ENCODE peak calls at places on chromosome 10, in nine cellular contexts. X, G, L, D, V, B, F, O and K are unnamed samples.

GRCh38 chr10:12430406-12430982 is 81.1 kb downstream of the CAMK1D start:
- DNase-seq in X (no peak), G (no peak), L (no peak), D (no peak), V (no peak), B (no peak), F (no peak), O (no peak), K (no peak)

GRCh38 chr10:14569274-14570060 is 205.2 kb downstream of the FAM107B start:
- DNase-seq in X (peak; percentile 80), G (no peak), L (no peak), D (no peak), V (peak; percentile 71), B (no peak), F (no peak), O (no peak), K (no peak)

GRCh38 chr10:26792780-26793495 is 67.8 kb downstream of the ABI1 start:
- DNase-seq in X (no peak), G (no peak), L (no peak), D (no peak), V (no peak), B (no peak), F (no peak), O (no peak), K (no peak)

GRCh38 chr10:89891006-89891405 is 189.6 kb downstream of the KIF20B start:
- DNase-seq in X (no peak), G (peak; percentile 16), L (no peak), D (peak; percentile 25), V (no peak), B (no peak), F (peak; percentile 61), O (no peak), K (no peak)

GRCh38 chr10:48740023-48740707 is 55.5 kb downstream of the WDFY4 start:
- DNase-seq in X (no peak), G (no peak), L (no peak), D (no peak), V (no peak), B (no peak), F (peak; percentile 37), O (no peak), K (no peak)

GRCh38 chr10:70130878-70131559 is 1.6 kb downstream of the AIFM2 start:
- DNase-seq in X (no peak), G (peak; percentile 88), L (peak; percentile 90), D (peak; percentile 91), V (no peak), B (no peak), F (peak; percentile 55), O (no peak), K (peak; percentile 87)

GRCh38 chr10:11875499-11876281 is 52.5 kb downstream of the PROSER2 start:
- DNase-seq in X (peak; percentile 78), G (peak; percentile 82), L (peak; percentile 78), D (peak; percentile 91), V (peak; percentile 87), B (peak; percentile 48), F (peak; percentile 94), O (peak; percentile 92), K (peak; percentile 91)

GRCh38 chr10:110391541-110391940 is 86.8 kb upstream of the SMNDC1 start:
- DNase-seq in X (no peak), G (no peak), L (no peak), D (no peak), V (no peak), B (no peak), F (no peak), O (no peak), K (no peak)

GRCh38 chr10:94193466-94193924 is 169.2 kb downstream of the NOC3L start:
- DNase-seq in X (no peak), G (peak; percentile 91), L (peak; percentile 80), D (peak; percentile 54), V (no peak), B (no peak), F (no peak), O (no peak), K (peak; percentile 95)

GRCh38 chr10:30454744-30455498 is 20.9 kb downstream of the MAP3K8 start:
- DNase-seq in X (no peak), G (peak; percentile 98), L (peak; percentile 95), D (peak; percentile 98), V (peak; percentile 5), B (peak; percentile 87), F (peak; percentile 45), O (no peak), K (peak; percentile 99)

GRCh38 chr10:84469470-84469869 is 141.1 kb downstream of the CCSER2 start:
- DNase-seq in X (no peak), G (no peak), L (no peak), D (no peak), V (no peak), B (no peak), F (peak; percentile 12), O (no peak), K (no peak)

GRCh38 chr10:119762805-119763798 is 37.3 kb downstream of the INPP5F start:
- DNase-seq in X (no peak), G (no peak), L (no peak), D (no peak), V (no peak), B (no peak), F (no peak), O (no peak), K (no peak)

GRCh38 chr10:71259815-71260501 is 47.6 kb downstream of the UNC5B start:
- DNase-seq in X (no peak), G (no peak), L (no peak), D (no peak), V (peak; percentile 86), B (no peak), F (peak; percentile 13), O (no peak), K (no peak)

GRCh38 chr10:46096426-46096825 is 50.4 kb upstream of the MSMB start:
- DNase-seq in X (no peak), G (peak; percentile 26), L (peak; percentile 18), D (no peak), V (no peak), B (no peak), F (peak; percentile 13), O (no peak), K (no peak)

GRCh38 chr10:133139561-133140065 is 20.4 kb upstream of the KNDC1 start:
- DNase-seq in X (no peak), G (no peak), L (no peak), D (no peak), V (no peak), B (no peak), F (no peak), O (no peak), K (no peak)

DNA sequence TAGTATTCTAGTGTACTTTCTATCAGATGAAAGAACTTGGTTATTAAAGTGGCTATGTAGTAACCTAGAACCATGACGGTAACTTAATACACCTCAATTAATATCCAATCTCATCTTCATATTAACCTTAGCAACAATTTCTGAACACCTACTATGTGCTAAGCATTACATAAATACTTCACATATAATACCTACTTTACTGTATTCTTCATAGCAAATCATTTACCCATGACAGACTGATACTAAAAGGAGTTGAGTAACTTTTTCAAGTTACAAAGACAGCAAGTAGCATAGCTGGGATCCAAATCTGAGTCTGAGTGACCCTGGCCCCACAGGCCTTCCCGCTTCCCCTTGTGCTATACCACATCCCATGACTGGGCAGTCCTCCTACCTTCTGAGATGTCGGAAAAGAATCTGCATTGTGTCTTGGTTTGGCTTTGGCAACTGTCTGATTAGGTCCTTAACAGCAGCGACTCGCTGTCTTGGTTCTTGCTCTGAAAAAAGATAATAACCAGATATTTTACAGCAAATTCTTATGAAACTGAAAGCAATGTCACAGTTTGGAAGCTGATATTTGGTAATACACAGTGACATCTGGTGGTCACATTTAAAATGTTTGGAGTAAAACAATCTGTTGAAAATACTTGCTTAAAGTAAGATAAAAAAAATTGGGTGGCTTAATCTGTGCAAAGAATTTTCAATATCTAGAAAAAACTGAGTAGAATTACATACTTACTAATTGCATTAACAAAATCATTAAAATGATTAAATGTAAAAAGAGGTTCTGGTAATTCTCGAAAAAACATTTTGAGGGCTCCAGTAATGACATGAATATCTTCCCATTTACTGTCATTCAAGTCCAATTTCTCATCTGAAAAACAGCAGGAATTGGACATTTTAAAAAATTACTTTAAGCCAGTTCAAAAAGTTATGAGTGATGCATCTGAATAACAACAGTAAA is 120.1 kb downstream of the ARHGAP12 start:
- DNase-seq in X (peak; percentile 18), G (peak; percentile 88), L (peak; percentile 82), D (peak; percentile 88), V (no peak), B (peak; percentile 81), F (peak; percentile 50), O (no peak), K (peak; percentile 96)
- H3K4me3 ChIP-seq in X (no peak overlapping the region), G (peak overlapping the region; percentile 46), L (peak overlapping the region; percentile 43), D (no peak overlapping the region), V (no peak overlapping the region), B (no peak overlapping the region), F (no peak overlapping the region), O (no peak overlapping the region), K (peak overlapping the region; percentile 61)

GRCh38 chr10:91632671-91633550 is at the start of gene PPP1R3C:
- DNase-seq in X (peak; percentile 93), G (peak; percentile 88), L (peak; percentile 79), D (peak; percentile 93), V (peak; percentile 83), B (peak; percentile 84), F (peak; percentile 78), O (peak; percentile 85), K (peak; percentile 91)

GRCh38 chr10:91634898-91635297 is 2.0 kb upstream of the PPP1R3C start:
- DNase-seq in X (no peak), G (no peak), L (no peak), D (no peak), V (no peak), B (no peak), F (no peak), O (no peak), K (no peak)

GRCh38 chr10:91634246-91634645 is 1.4 kb upstream of the PPP1R3C start:
- DNase-seq in X (no peak), G (no peak), L (no peak), D (no peak), V (no peak), B (no peak), F (no peak), O (no peak), K (no peak)

GRCh38 chr10:91636892-91637291 is 4.0 kb upstream of the PPP1R3C start:
- DNase-seq in X (no peak), G (no peak), L (no peak), D (no peak), V (no peak), B (no peak), F (no peak), O (no peak), K (no peak)

GRCh38 chr10:91635401-91636400 is 2.8 kb upstream of the PPP1R3C start:
- DNase-seq in X (peak; percentile 82), G (peak; percentile 92), L (peak; percentile 86), D (peak; percentile 90), V (peak; percentile 81), B (peak; percentile 82), F (peak; percentile 78), O (peak; percentile 69), K (peak; percentile 91)
- TF ChIP-seq CTCF in X (peak; percentile 46), G (peak; percentile 90), L (peak; percentile 90), D (peak; percentile 82), V (peak; percentile 71), B (peak; percentile 80), F (peak; percentile 77), O (peak; percentile 71), K (peak; percentile 83)

GRCh38 chr10:128887856-128888255 is 579.2 kb upstream of the MGMT start:
- DNase-seq in X (no peak), G (no peak), L (no peak), D (no peak), V (no peak), B (no peak), F (no peak), O (peak; percentile 24), K (no peak)
- H3K4me3 ChIP-seq in X (no peak overlapping the region), G (no peak overlapping the region), L (no peak overlapping the region), D (no peak overlapping the region), V (no peak overlapping the region), B (no peak overlapping the region), F (no peak overlapping the region), O (no peak overlapping the region), K (no peak overlapping the region)

GRCh38 chr10:34223658-34224057 is 591.4 kb downstream of the PARD3 start:
- DNase-seq in X (no peak), G (no peak), L (no peak), D (no peak), V (no peak), B (no peak), F (no peak), O (no peak), K (no peak)
- TF ChIP-seq CTCF in X (no peak), G (peak; percentile 19), L (no peak), D (peak; percentile 4), V (no peak), B (no peak), F (no peak), O (no peak), K (no peak)